ENCODE peak calls at places on chromosomes 16 and 17, in four cellular contexts. A, N, K and C are unnamed samples.
A peak's percentile ranks its signal among the peaks of the same experiment; 100 is the strongest.

GRCh38 chr17:44623070-44623725 is 33.1 kb upstream of the MEIOC start:
- DNase-seq in A (peak; percentile 37), K (no peak), N (no peak), C (no peak)

GRCh38 chr17:83062011-83062817 is 17.2 kb upstream of the METRNL start:
- DNase-seq in A (no peak), K (no peak), N (no peak), C (no peak)

GRCh38 chr17:10119203-10120112 is 78.9 kb downstream of the GAS7 start:
- DNase-seq in K (no peak), N (peak; percentile 65), A (no peak), C (no peak)

GRCh38 chr17:7343250-7343649 is 6.9 kb downstream of the ACAP1 start:
- DNase-seq in K (no peak), A (no peak), N (no peak), C (no peak)

GRCh38 chr17:60134396-60135159 is 15.2 kb upstream of the CA4 start:
- DNase-seq in N (peak; percentile 21), K (peak; percentile 69), A (no peak), C (peak; percentile 24)

GRCh38 chr16:82119405-82119804 is 50.6 kb downstream of the MPHOSPH6 start:
- DNase-seq in N (no peak), K (no peak), A (no peak), C (no peak)

GRCh38 chr17:57585341-57586098 is 159.6 kb downstream of the CCDC182 start:
- DNase-seq in K (no peak), N (no peak), A (no peak), C (no peak)

GRCh38 chr17:2689411-2690164 is 22.0 kb downstream of the CLUH start:
- DNase-seq in A (no peak), K (no peak), N (peak; percentile 22), C (no peak)

GRCh38 chr17:62565817-62566216 is 61.7 kb upstream of the MRC2 start:
- DNase-seq in K (peak; percentile 56), A (peak; percentile 23), N (no peak), C (peak; percentile 34)

GRCh38 chr17:9645858-9646555 is 690 bp downstream of the USP43 start:
- DNase-seq in N (peak; percentile 82), K (no peak), A (peak; percentile 11), C (no peak)

GRCh38 chr17:10126554-10127493 is 71.6 kb downstream of the GAS7 start:
- DNase-seq in K (peak; percentile 67), N (no peak), A (peak; percentile 91), C (peak; percentile 46)

GRCh38 chr16:47887496-47887895 is 268.3 kb downstream of the ABCC12 start:
- DNase-seq in K (peak; percentile 35), N (no peak), A (peak; percentile 53), C (no peak)

GRCh38 chr17:57619061-57619937 is 125.8 kb downstream of the CCDC182 start:
- DNase-seq in N (no peak), K (peak; percentile 8), A (peak; percentile 93), C (no peak)

GRCh38 chr17:50266384-50267073 is 7.7 kb upstream of the TMEM92 start:
- DNase-seq in N (peak; percentile 40), K (peak; percentile 83), A (peak; percentile 80), C (peak; percentile 62)

GRCh38 chr17:33968350-33969044 is 286.6 kb upstream of the CCL2 start:
- DNase-seq in N (no peak), A (no peak), K (no peak), C (no peak)

GRCh38 chr17:6257339-6257738 is 177.6 kb downstream of the AIPL1 start:
- DNase-seq in K (peak; percentile 29), N (no peak), A (peak; percentile 13), C (no peak)

GRCh38 chr17:78665952-78666920 is 89.0 kb upstream of the DNAH17 start:
- DNase-seq in K (no peak), N (no peak), A (peak; percentile 49), C (no peak)

GRCh38 chr16:11101695-11102522 is 154.1 kb downstream of the SOCS1 start:
- DNase-seq in N (no peak), A (peak; percentile 85), K (peak; percentile 90), C (no peak)

GRCh38 chr17:73342057-73342522 is 30.3 kb upstream of the CDC42EP4 start:
- DNase-seq in N (peak; percentile 44), K (peak; percentile 98), A (peak; percentile 92), C (peak; percentile 38)

GRCh38 chr17:37828313-37829124 is 83.7 kb upstream of the HNF1B start:
- DNase-seq in N (no peak), K (peak; percentile 13), A (no peak), C (no peak)

GRCh38 chr16:26569793-26570192 is 496.9 kb upstream of the C16orf82 start:
- DNase-seq in N (no peak), K (no peak), A (no peak), C (no peak)